ENCODE peak calls at places on chromosomes 4 and X, in four cellular contexts. One of them, this sample, is unnamed.

GRCh38 chr4:73648478-73648877 is 28.2 kb upstream of the RASSF6 start:
- DNase-seq in GM12892: no peak
- DNase-seq in esophagus muscularis mucosa: no peak
- DNase-seq in transverse colon: no peak
- DNase-seq in this sample: no peak

GRCh38 chr4:158775091-158775651 is 6.3 kb downstream of the FNIP2 start:
- DNase-seq in esophagus muscularis mucosa: no peak
- DNase-seq in transverse colon: no peak
- DNase-seq in GM12892: no peak
- DNase-seq in this sample: no peak

GRCh38 chr4:48841045-48841827 is 10.3 kb downstream of the OCIAD1 start:
- DNase-seq in esophagus muscularis mucosa: no peak
- DNase-seq in transverse colon: no peak
- DNase-seq in GM12892: no peak
- DNase-seq in this sample: no peak

GRCh38 chr4:67651536-67651935 is 49.4 kb downstream of the UBA6 start:
- DNase-seq in GM12892: no peak
- DNase-seq in transverse colon: no peak
- DNase-seq in esophagus muscularis mucosa: no peak
- DNase-seq in this sample: no peak

GRCh38 chr4:46839128-46839527 is 69.9 kb downstream of the COX7B2 start:
- DNase-seq in esophagus muscularis mucosa: no peak
- DNase-seq in transverse colon: no peak
- DNase-seq in GM12892: no peak
- DNase-seq in this sample: no peak

GRCh38 chrX:150558424-150558823 is 10.0 kb upstream of the MTM1 start:
- DNase-seq in esophagus muscularis mucosa: no peak
- DNase-seq in transverse colon: no peak
- DNase-seq in GM12892: no peak
- DNase-seq in this sample: no peak

GRCh38 chr4:27217261-27217769 is 356.7 kb downstream of the STIM2 start:
- DNase-seq in esophagus muscularis mucosa: no peak
- DNase-seq in transverse colon: no peak
- DNase-seq in GM12892: no peak
- DNase-seq in this sample: no peak

GRCh38 chr4:146275370-146275769 is 61.0 kb downstream of the REELD1 start:
- DNase-seq in GM12892: no peak
- DNase-seq in esophagus muscularis mucosa: no peak
- DNase-seq in transverse colon: no peak
- DNase-seq in this sample: no peak

GRCh38 chrX:153905481-153906095 is 1.1 kb downstream of the AVPR2 start:
- DNase-seq in esophagus muscularis mucosa: no peak
- DNase-seq in GM12892: no peak
- DNase-seq in transverse colon: no peak
- DNase-seq in this sample: no peak

GRCh38 chr4:126441173-126441810 is 1126.5 kb downstream of the FAT4 start:
- DNase-seq in transverse colon: no peak
- DNase-seq in GM12892: no peak
- DNase-seq in esophagus muscularis mucosa: no peak
- DNase-seq in this sample: no peak

GRCh38 chrX:119758682-119759332 is 419 bp downstream of the SOWAHD start:
- DNase-seq in esophagus muscularis mucosa: no peak
- DNase-seq in transverse colon: peak
- DNase-seq in GM12892: no peak
- DNase-seq in this sample: no peak

GRCh38 chrX:140022482-140022881 is 57.2 kb upstream of the CXorf66 start:
- DNase-seq in GM12892: no peak
- DNase-seq in esophagus muscularis mucosa: no peak
- DNase-seq in transverse colon: no peak
- DNase-seq in this sample: no peak

GRCh38 chr4:55742655-55743191 is 76.9 kb upstream of the EXOC1L start:
- DNase-seq in esophagus muscularis mucosa: no peak
- DNase-seq in transverse colon: no peak
- DNase-seq in GM12892: no peak
- DNase-seq in this sample: no peak

GRCh38 chrX:65600106-65600505 is 65.5 kb upstream of the LAS1L start:
- DNase-seq in transverse colon: no peak
- DNase-seq in GM12892: no peak
- DNase-seq in esophagus muscularis mucosa: no peak
- DNase-seq in this sample: no peak

GRCh38 chr4:182103614-182104319 is 139.4 kb upstream of the TENM3 start:
- DNase-seq in esophagus muscularis mucosa: no peak
- DNase-seq in GM12892: no peak
- DNase-seq in transverse colon: no peak
- DNase-seq in this sample: no peak

GRCh38 chr4:133268205-133268604 is 119.1 kb downstream of the PCDH10 start:
- DNase-seq in GM12892: no peak
- DNase-seq in esophagus muscularis mucosa: no peak
- DNase-seq in transverse colon: no peak
- DNase-seq in this sample: no peak

GRCh38 chrX:128781506-128781905 is 729.3 kb upstream of the ACTRT1 start:
- DNase-seq in esophagus muscularis mucosa: no peak
- DNase-seq in transverse colon: peak
- DNase-seq in GM12892: no peak
- DNase-seq in this sample: peak

GRCh38 chrX:55028040-55028439 is 2.7 kb downstream of the ALAS2 start:
- DNase-seq in GM12892: no peak
- DNase-seq in esophagus muscularis mucosa: no peak
- DNase-seq in transverse colon: no peak
- DNase-seq in this sample: no peak
- TF ChIP-seq POLR2A in GM12892: no peak
- TF ChIP-seq POLR2A in esophagus muscularis mucosa: no peak
- TF ChIP-seq POLR2A in transverse colon: no peak
- TF ChIP-seq POLR2A in this sample: no peak

DNA sequence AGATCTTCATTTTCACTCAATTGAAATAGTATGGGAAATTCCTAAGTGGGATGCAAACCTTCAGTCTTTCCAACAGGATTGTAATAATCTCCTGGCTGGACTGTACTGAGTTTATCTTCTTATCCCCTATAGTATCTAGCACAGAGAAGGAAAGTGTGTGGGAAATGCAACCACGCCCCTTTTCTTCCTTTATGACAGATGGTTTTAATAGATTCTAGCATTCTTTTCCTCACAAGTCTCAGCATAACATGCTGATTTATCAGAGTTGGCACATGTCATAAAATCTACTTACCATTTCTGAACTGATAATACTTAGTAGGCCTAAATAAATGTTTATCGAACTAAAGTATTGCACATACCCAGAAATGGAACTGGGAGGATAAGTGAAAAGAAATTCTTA is 484.3 kb downstream of the IL1RAPL1 start:
- DNase-seq in esophagus muscularis mucosa: no peak
- DNase-seq in GM12892: no peak
- DNase-seq in transverse colon: no peak
- DNase-seq in this sample: no peak
- TF ChIP-seq POLR2A in esophagus muscularis mucosa: no peak
- TF ChIP-seq POLR2A in GM12892: no peak
- TF ChIP-seq POLR2A in transverse colon: no peak
- TF ChIP-seq POLR2A in this sample: no peak

GRCh38 chr4:8644966-8645752 is 52.6 kb downstream of the CPZ start:
- DNase-seq in transverse colon: no peak
- DNase-seq in esophagus muscularis mucosa: no peak
- DNase-seq in GM12892: no peak
- DNase-seq in this sample: no peak
- TF ChIP-seq POLR2A in transverse colon: no peak
- TF ChIP-seq POLR2A in esophagus muscularis mucosa: no peak
- TF ChIP-seq POLR2A in GM12892: no peak
- TF ChIP-seq POLR2A in this sample: no peak

DNA sequence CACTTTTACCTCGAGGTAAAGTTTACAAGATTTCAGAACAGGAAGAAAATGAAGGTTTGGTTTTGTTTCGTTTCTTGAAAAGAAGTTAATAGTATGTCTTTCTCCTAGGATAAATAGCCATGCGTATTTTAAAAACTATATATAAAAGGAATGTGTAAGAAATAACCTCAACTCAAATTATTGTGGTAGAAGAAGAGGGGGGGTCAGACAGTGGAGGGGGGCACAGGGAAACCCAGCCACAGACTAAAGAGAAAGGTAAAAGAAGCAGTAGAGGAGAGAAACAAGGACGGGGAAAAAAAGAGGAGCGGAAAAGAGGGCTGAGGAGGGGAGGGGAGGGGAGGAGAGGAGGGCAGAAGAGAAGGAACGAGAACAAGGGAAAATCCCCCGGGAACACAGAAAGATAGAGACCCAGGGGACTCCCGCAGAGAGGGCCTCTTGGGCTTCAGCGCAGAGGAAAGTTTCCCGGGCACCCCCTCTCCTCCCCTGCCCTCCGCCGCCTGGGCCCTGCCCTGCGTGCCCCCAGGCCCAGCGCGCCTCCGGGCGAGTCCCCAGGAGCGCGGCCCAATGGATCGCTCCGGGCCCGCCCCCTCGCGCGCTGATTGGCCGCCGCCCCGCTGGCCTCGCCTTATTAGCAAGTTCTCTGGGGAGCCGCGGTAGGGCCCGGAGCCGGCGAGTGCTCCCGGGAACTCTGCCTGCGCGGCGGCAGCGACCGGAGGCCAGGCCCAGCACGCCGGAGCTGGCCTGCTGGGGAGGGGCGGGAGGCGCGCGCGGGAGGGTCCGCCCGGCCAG is at the start of gene MSX1:
- DNase-seq in transverse colon: peak
- DNase-seq in esophagus muscularis mucosa: no peak
- DNase-seq in GM12892: peak
- DNase-seq in this sample: peak
- TF ChIP-seq POLR2A in transverse colon: no peak
- TF ChIP-seq POLR2A in esophagus muscularis mucosa: no peak
- TF ChIP-seq POLR2A in GM12892: peak
- TF ChIP-seq POLR2A in this sample: peak

DNA sequence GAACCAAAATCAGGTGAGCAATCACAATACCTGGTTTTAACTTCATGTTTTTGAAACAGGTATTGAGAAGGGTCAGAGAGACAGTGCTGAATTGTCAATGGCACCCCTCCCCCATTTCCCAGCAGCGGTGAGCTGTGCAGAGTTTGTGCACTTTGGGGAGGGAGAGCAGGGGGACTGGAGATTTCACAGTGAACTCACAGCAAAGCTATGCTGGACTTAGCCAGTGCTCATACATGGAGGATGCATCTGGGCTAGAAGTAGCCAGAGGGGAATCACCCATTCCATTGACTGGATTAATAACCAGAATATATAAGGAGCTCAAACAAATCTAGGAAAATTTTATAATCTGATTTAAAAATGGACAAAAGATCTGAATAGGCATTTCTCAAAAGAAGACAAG is 612.6 kb downstream of the STPG2 start:
- DNase-seq in esophagus muscularis mucosa: no peak
- DNase-seq in GM12892: no peak
- DNase-seq in transverse colon: no peak
- DNase-seq in this sample: no peak
- TF ChIP-seq POLR2A in esophagus muscularis mucosa: no peak
- TF ChIP-seq POLR2A in GM12892: no peak
- TF ChIP-seq POLR2A in transverse colon: no peak
- TF ChIP-seq POLR2A in this sample: no peak

GRCh38 chr4:184688447-184688846 is 38.9 kb downstream of the PRIMPOL start:
- DNase-seq in transverse colon: no peak
- DNase-seq in GM12892: no peak
- DNase-seq in esophagus muscularis mucosa: no peak
- DNase-seq in this sample: peak
- TF ChIP-seq POLR2A in transverse colon: no peak
- TF ChIP-seq POLR2A in GM12892: no peak
- TF ChIP-seq POLR2A in esophagus muscularis mucosa: no peak
- TF ChIP-seq POLR2A in this sample: no peak

GRCh38 chrX:53681661-53682060 is 4.9 kb downstream of the HUWE1 start:
- DNase-seq in esophagus muscularis mucosa: no peak
- DNase-seq in GM12892: no peak
- DNase-seq in transverse colon: no peak
- DNase-seq in this sample: no peak
- TF ChIP-seq POLR2A in esophagus muscularis mucosa: no peak
- TF ChIP-seq POLR2A in GM12892: no peak
- TF ChIP-seq POLR2A in transverse colon: no peak
- TF ChIP-seq POLR2A in this sample: no peak

GRCh38 chr4:83757121-83757621 is 221.3 kb downstream of the GPAT3 start:
- DNase-seq in transverse colon: no peak
- DNase-seq in GM12892: no peak
- DNase-seq in esophagus muscularis mucosa: no peak
- DNase-seq in this sample: peak
- TF ChIP-seq POLR2A in transverse colon: no peak
- TF ChIP-seq POLR2A in GM12892: no peak
- TF ChIP-seq POLR2A in esophagus muscularis mucosa: no peak
- TF ChIP-seq POLR2A in this sample: no peak

GRCh38 chr4:150033937-150034336 is 44.3 kb upstream of the DCLK2 start:
- DNase-seq in GM12892: no peak
- DNase-seq in transverse colon: peak
- DNase-seq in esophagus muscularis mucosa: no peak
- DNase-seq in this sample: no peak
- TF ChIP-seq POLR2A in GM12892: no peak
- TF ChIP-seq POLR2A in transverse colon: no peak
- TF ChIP-seq POLR2A in esophagus muscularis mucosa: no peak
- TF ChIP-seq POLR2A in this sample: no peak

GRCh38 chr4:99949999-99950912 is at the start of gene H2AZ1:
- DNase-seq in GM12892: peak
- DNase-seq in transverse colon: peak
- DNase-seq in esophagus muscularis mucosa: peak
- DNase-seq in this sample: peak
- TF ChIP-seq POLR2A in GM12892: peak
- TF ChIP-seq POLR2A in transverse colon: peak
- TF ChIP-seq POLR2A in esophagus muscularis mucosa: peak
- TF ChIP-seq POLR2A in this sample: peak

This sample was measured in H54.